ENCODE peak calls at places on chromosomes 13 and 19, in five cellular contexts. Z is uterus, I is body of pancreas, L is IMR-90, R is transverse colon. S is an unnamed sample. For H3K27me3, the result is how much of the 10 kb centered on the place peaks cover.

GRCh38 chr19:58229255-58229639 is 533 bp downstream of the ZNF544 start:
- DNase-seq in Z (no peak), I (no peak), L (peak), R (no peak), S (peak)

GRCh38 chr13:86909318-86909717 is 761.9 kb upstream of the SLITRK5 start:
- DNase-seq in Z (no peak), I (no peak), L (no peak), R (peak), S (no peak)

GRCh38 chr19:33446156-33446917 is 72.8 kb downstream of the CEBPG start:
- DNase-seq in Z (no peak), I (no peak), L (peak), R (no peak), S (no peak)

GRCh38 chr13:39144391-39144790 is 106.1 kb downstream of the NHLRC3 start:
- DNase-seq in Z (no peak), I (no peak), L (no peak), R (no peak), S (no peak)

GRCh38 chr19:39147480-39147879 is 21.9 kb downstream of the PAK4 start:
- DNase-seq in Z (no peak), I (no peak), L (no peak), R (no peak), S (no peak)

GRCh38 chr19:32651729-32652140 is 23.2 kb downstream of the ANKRD27 start:
- DNase-seq in Z (no peak), I (no peak), L (peak), R (peak), S (no peak)

GRCh38 chr19:51441410-51442390 is 16.6 kb downstream of the SIGLEC8 start:
- DNase-seq in Z (no peak), I (no peak), L (no peak), R (peak), S (peak)

GRCh38 chr13:95603887-95604533 is 40.5 kb downstream of the DZIP1 start:
- DNase-seq in Z (no peak), I (peak), L (no peak), R (peak), S (peak)

GRCh38 chr19:19436137-19436691 is 30.7 kb downstream of the GATAD2A start:
- DNase-seq in Z (no peak), I (no peak), L (no peak), R (no peak), S (no peak)

GRCh38 chr19:23439623-23440022 is 44.4 kb upstream of the ZNF91 start:
- DNase-seq in Z (no peak), I (no peak), L (no peak), R (no peak), S (no peak)

GRCh38 chr19:33298146-33298911 is 4.0 kb downstream of the CEBPA start:
- DNase-seq in Z (no peak), I (no peak), L (no peak), R (peak), S (no peak)

GRCh38 chr13:66994097-66994496 is 236.0 kb downstream of the PCDH9 start:
- DNase-seq in Z (no peak), I (peak), L (peak), R (peak), S (peak)

GRCh38 chr13:103430368-103430767 is 364.2 kb upstream of the SLC10A2 start:
- DNase-seq in Z (no peak), I (no peak), L (no peak), R (no peak), S (no peak)

GRCh38 chr19:10010247-10010691 is at the start of gene COL5A3:
- DNase-seq in Z (peak), I (peak), L (peak), R (peak), S (peak)

GRCh38 chr13:71808708-71809107 is 58.3 kb downstream of the DACH1 start:
- DNase-seq in Z (no peak), I (no peak), L (no peak), R (no peak), S (no peak)

GRCh38 chr13:34300559-34300958 is 482.6 kb downstream of the RFC3 start:
- DNase-seq in Z (no peak), I (no peak), L (no peak), R (no peak), S (no peak)

GRCh38 chr13:36766295-36766694 is 52.7 kb upstream of the RFXAP start:
- DNase-seq in Z (no peak), I (no peak), L (peak), R (no peak), S (no peak)

GRCh38 chr19:35421362-35421761 is 26.7 kb upstream of the FFAR2 start:
- DNase-seq in Z (no peak), I (peak), L (no peak), R (no peak), S (no peak)

GRCh38 chr19:15563325-15563794 is 51.7 kb upstream of the CYP4F8 start:
- DNase-seq in Z (no peak), I (peak), L (no peak), R (peak), S (peak)

GRCh38 chr13:38998739-38999138 is 8.1 kb upstream of the STOML3 start:
- DNase-seq in Z (no peak), I (no peak), L (no peak), R (no peak), S (no peak)

GRCh38 chr13:32538234-32538620 is 368 bp downstream of the N4BP2L2 start:
- DNase-seq in Z (no peak), I (no peak), L (peak), R (no peak), S (peak)

GRCh38 chr13:42680748-42681147 is 100.6 kb upstream of the FAM216B start:
- DNase-seq in Z (no peak), I (no peak), L (no peak), R (no peak), S (no peak)

GRCh38 chr19:8209965-8210659 is 942 bp downstream of the CERS4 start:
- DNase-seq in Z (no peak), I (no peak), L (no peak), R (no peak), S (no peak)

GRCh38 chr13:94630858-94631257 is 29.2 kb downstream of the GPR180 start:
- DNase-seq in Z (no peak), I (peak), L (no peak), R (no peak), S (no peak)

GRCh38 chr13:76379341-76380105 is 506.7 kb downstream of the KCTD12 start:
- DNase-seq in Z (no peak), I (no peak), L (no peak), R (no peak), S (no peak)

GRCh38 chr13:106114981-106115554 is 420.4 kb downstream of the EFNB2 start:
- DNase-seq in Z (no peak), I (no peak), L (peak), R (no peak), S (no peak)

GRCh38 chr19:45448887-45449299 is 18.9 kb upstream of the FOSB start:
- DNase-seq in Z (no peak), I (no peak), L (peak), R (peak), S (no peak)

GRCh38 chr13:45004096-45004495 is 14.8 kb downstream of the GPALPP1 start:
- DNase-seq in Z (no peak), I (no peak), L (no peak), R (no peak), S (no peak)

GRCh38 chr19:543912-544608 is at the start of gene GZMM:
- DNase-seq in Z (no peak), I (no peak), L (no peak), R (peak), S (no peak)

GRCh38 chr13:41428155-41428554 is 29.2 kb upstream of the RGCC start:
- DNase-seq in Z (no peak), I (no peak), L (no peak), R (no peak), S (no peak)

GRCh38 chr19:35266149-35266903 is 2.4 kb upstream of the USF2 start:
- DNase-seq in Z (peak), I (peak), L (no peak), R (peak), S (peak)

GRCh38 chr13:99734013-99734693 is 232.9 kb downstream of the TM9SF2 start:
- DNase-seq in Z (no peak), I (no peak), L (no peak), R (no peak), S (no peak)

GRCh38 chr13:27133889-27134288 is 37.7 kb downstream of the USP12 start:
- DNase-seq in Z (no peak), I (no peak), L (no peak), R (no peak), S (no peak)

GRCh38 chr19:7355151-7355845 is 6.6 kb downstream of the ARHGEF18 start:
- DNase-seq in Z (peak), I (no peak), L (peak), R (peak), S (peak)

GRCh38 chr13:101529419-101529818 is 76.9 kb downstream of the ITGBL1 start:
- DNase-seq in Z (no peak), I (no peak), L (peak), R (no peak), S (no peak)

GRCh38 chr19:47058621-47059020 is 10.2 kb upstream of the TMEM160 start:
- DNase-seq in Z (no peak), I (no peak), L (no peak), R (no peak), S (no peak)
- TF ChIP-seq POLR2A in Z (no peak), I (no peak), L (no peak), R (no peak), S (no peak)

GRCh38 chr19:49190781-49191180 is 33.2 kb downstream of the TRPM4 start:
- DNase-seq in Z (no peak), I (no peak), L (no peak), R (no peak), S (no peak)

GRCh38 chr19:49189259-49189658 is 31.7 kb downstream of the TRPM4 start:
- DNase-seq in Z (no peak), I (no peak), L (no peak), R (no peak), S (no peak)

GRCh38 chr19:49194408-49194807 is 36.8 kb downstream of the TRPM4 start:
- DNase-seq in Z (no peak), I (no peak), L (no peak), R (no peak), S (no peak)

GRCh38 chr19:49196527-49197240 is 39.1 kb downstream of the TRPM4 start:
- DNase-seq in Z (peak), I (no peak), L (no peak), R (peak), S (no peak)

GRCh38 chr19:49193822-49194394 is 36.3 kb downstream of the TRPM4 start:
- DNase-seq in Z (no peak), I (no peak), L (no peak), R (no peak), S (no peak)
- H3K27me3 ChIP-seq in Z (under half), I (under half), L (under half), R (under half), S (under half)

GRCh38 chr19:17266975-17267788 is at the start of gene BABAM1:
- DNase-seq in Z (peak), I (peak), L (peak), R (peak), S (peak)

GRCh38 chr19:17268754-17269153 is 1.5 kb downstream of the BABAM1 start:
- DNase-seq in Z (no peak), I (no peak), L (no peak), R (no peak), S (no peak)

GRCh38 chr19:17266026-17266425 is 1.2 kb upstream of the BABAM1 start:
- DNase-seq in Z (no peak), I (no peak), L (no peak), R (no peak), S (no peak)

GRCh38 chr19:17264641-17264979 is at the start of gene USHBP1:
- DNase-seq in Z (no peak), I (no peak), L (no peak), R (no peak), S (peak)

GRCh38 chr19:17266589-17266974 is 661 bp upstream of the BABAM1 start:
- DNase-seq in Z (no peak), I (no peak), L (no peak), R (no peak), S (no peak)
- TF ChIP-seq POLR2A in Z (no peak), I (no peak), L (no peak), R (no peak), S (no peak)

DNA sequence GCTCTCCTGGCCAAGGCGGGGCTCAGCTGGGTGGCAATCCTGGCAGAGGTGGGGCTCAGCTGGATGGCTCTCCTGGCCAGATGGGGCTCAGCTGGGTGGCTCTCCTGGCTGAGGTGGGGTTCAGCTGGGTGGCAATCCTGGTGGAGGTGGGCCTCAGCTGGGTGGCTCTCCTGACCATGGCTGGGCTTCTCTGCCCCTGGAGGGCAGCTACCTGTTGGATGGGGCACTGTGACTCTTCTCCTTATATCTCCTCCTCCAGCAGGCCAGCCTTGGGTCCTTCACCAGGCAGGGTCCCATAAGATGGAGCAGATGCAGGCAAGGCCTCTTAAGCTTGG is 16.7 kb downstream of the ZFR2 start:
- DNase-seq in Z (no peak), I (no peak), L (no peak), R (no peak), S (no peak)
- H3K27me3 ChIP-seq in Z (under half), I (under half), L (under half), R (under half), S (under half)

S was measured in adrenal gland.